ENCODE peak calls at places on chromosomes 16 and 17, in four cellular contexts. One of them, this sample, is unnamed.

GRCh38 chr16:75089486-75090202 is 26.9 kb downstream of the LDHD start:
- DNase-seq in H1: no peak
- DNase-seq in K562: no peak
- DNase-seq in HepG2: no peak
- DNase-seq in this sample: no peak

GRCh38 chr16:22092143-22092933 is at the start of gene VWA3A:
- DNase-seq in H1: no peak
- DNase-seq in K562: no peak
- DNase-seq in HepG2: no peak
- DNase-seq in this sample: no peak

GRCh38 chr17:77846531-77847085 is 111.9 kb upstream of the TNRC6C start:
- DNase-seq in H1: no peak
- DNase-seq in K562: no peak
- DNase-seq in HepG2: no peak
- DNase-seq in this sample: no peak

GRCh38 chr17:82948081-82948511 is 108.3 kb upstream of the ZNF750 start:
- DNase-seq in H1: no peak
- DNase-seq in K562: no peak
- DNase-seq in HepG2: no peak
- DNase-seq in this sample: no peak

GRCh38 chr17:54992797-54993639 is 24.5 kb downstream of the STXBP4 start:
- DNase-seq in H1: no peak
- DNase-seq in K562: peak
- DNase-seq in HepG2: peak
- DNase-seq in this sample: peak

GRCh38 chr17:62819511-62820221 is 11.6 kb upstream of the MARCHF10 start:
- DNase-seq in H1: no peak
- DNase-seq in K562: no peak
- DNase-seq in HepG2: peak
- DNase-seq in this sample: peak

GRCh38 chr17:46770818-46771600 is 47.5 kb downstream of the WNT3 start:
- DNase-seq in H1: no peak
- DNase-seq in K562: peak
- DNase-seq in HepG2: peak
- DNase-seq in this sample: peak

GRCh38 chr16:78596348-78596995 is 497.0 kb downstream of the WWOX start:
- DNase-seq in H1: no peak
- DNase-seq in K562: no peak
- DNase-seq in HepG2: no peak
- DNase-seq in this sample: no peak

GRCh38 chr16:68021490-68021889 is 1.5 kb downstream of the DDX28 start:
- DNase-seq in H1: no peak
- DNase-seq in K562: no peak
- DNase-seq in HepG2: no peak
- DNase-seq in this sample: no peak

GRCh38 chr16:68019167-68019680 is 3.5 kb upstream of the DPEP2NB start:
- DNase-seq in H1: no peak
- DNase-seq in K562: no peak
- DNase-seq in HepG2: no peak
- DNase-seq in this sample: no peak

GRCh38 chr16:68022728-68023537 is at the start of the genes DDX28 and DUS2:
- DNase-seq in H1: peak
- DNase-seq in K562: peak
- DNase-seq in HepG2: peak
- DNase-seq in this sample: peak

DNA sequence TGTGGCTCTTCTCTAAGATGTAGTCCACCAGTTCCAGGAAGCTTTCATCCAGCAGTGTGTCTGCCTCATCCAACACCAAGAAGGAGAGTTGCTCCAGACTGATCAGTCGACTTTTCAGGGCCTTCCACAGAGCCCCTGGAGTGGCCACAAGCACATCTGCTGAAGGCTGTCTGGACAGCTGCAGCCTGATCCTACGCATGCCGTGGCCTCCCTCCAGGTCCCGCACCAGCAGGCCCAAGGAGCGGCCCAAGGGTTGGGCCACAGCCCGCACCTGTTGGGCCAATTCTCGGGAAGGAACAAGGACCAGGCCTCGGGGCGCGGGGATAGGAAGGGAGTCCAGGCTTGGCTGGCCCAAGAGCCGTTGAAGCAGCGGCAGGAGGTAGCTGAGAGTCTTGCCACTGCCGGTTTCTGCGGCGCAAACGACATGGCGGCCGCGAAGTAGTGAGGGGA is 729 bp downstream of the DDX28 start:
- DNase-seq in H1: no peak
- DNase-seq in K562: no peak
- DNase-seq in HepG2: no peak
- DNase-seq in this sample: no peak
- TF ChIP-seq PHF8 in H1: no peak
- TF ChIP-seq PHF8 in K562: no peak
- TF ChIP-seq PHF8 in HepG2: no peak
- TF ChIP-seq PHF8 in this sample: no peak

DNA sequence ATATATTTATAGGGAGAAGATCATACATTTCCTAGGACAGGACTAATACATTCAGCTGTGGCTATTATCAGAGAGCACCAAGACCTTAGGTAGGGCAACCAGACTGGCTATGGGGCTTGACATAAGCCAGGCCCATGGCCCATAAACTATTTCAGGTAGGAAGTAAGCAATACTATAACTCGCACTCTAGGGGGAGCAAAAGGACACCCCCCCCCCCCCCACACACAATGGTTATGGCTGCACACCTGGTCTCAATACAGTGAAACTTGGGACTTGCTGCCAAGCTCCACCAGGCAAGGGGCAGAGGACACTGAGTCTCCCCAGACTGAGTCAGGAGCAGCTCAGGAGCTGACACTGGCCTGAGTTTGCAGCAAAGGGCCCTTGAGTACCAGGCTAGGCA is 348.9 kb upstream of the ASIC2 start:
- DNase-seq in H1: no peak
- DNase-seq in K562: peak
- DNase-seq in HepG2: no peak
- DNase-seq in this sample: no peak
- TF ChIP-seq PHF8 in H1: no peak
- TF ChIP-seq PHF8 in K562: no peak
- TF ChIP-seq PHF8 in HepG2: no peak
- TF ChIP-seq PHF8 in this sample: no peak

DNA sequence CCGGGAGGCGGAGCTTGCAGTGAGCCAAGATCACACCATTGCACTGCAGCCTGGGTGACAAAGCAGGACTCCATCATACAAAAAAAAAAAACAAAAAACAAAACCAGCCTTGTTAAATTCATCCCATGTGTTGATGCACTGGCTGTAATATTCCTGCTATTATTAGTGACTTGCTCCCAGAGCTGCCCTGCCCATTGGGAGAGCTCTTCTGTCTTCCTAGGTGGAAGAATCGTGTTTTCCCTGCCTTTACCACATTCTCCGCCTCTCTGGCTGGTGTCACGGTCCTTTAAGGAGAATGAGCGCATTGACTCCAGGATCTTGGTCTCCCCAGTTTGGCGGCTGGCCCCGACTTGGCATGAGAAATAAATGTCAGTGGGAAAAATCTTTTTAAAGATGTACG is 15.3 kb downstream of the RMI2 start:
- DNase-seq in H1: no peak
- DNase-seq in K562: no peak
- DNase-seq in HepG2: no peak
- DNase-seq in this sample: no peak
- TF ChIP-seq PHF8 in H1: no peak
- TF ChIP-seq PHF8 in K562: no peak
- TF ChIP-seq PHF8 in HepG2: no peak
- TF ChIP-seq PHF8 in this sample: no peak

DNA sequence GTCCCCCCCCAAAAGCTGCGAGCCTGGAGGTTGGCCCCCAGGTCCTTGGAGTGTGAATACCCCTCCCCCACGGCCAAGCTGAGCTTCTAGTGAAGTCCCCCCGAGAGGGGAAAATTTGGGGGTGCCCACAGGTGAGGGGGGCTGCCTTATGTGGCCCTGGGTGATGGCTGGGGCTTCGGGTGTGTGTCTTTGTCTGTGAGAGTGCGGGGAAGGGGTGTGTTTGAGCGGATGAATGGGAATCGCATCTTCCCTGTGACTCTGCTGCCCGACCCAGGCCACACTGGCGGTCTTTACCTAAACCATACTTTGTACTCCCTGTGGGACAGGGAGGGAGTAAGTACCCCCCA is 1.2 kb downstream of the SBK1 start:
- DNase-seq in H1: no peak
- DNase-seq in K562: no peak
- DNase-seq in HepG2: no peak
- DNase-seq in this sample: no peak
- TF ChIP-seq PHF8 in H1: no peak
- TF ChIP-seq PHF8 in K562: no peak
- TF ChIP-seq PHF8 in HepG2: no peak
- TF ChIP-seq PHF8 in this sample: no peak

DNA sequence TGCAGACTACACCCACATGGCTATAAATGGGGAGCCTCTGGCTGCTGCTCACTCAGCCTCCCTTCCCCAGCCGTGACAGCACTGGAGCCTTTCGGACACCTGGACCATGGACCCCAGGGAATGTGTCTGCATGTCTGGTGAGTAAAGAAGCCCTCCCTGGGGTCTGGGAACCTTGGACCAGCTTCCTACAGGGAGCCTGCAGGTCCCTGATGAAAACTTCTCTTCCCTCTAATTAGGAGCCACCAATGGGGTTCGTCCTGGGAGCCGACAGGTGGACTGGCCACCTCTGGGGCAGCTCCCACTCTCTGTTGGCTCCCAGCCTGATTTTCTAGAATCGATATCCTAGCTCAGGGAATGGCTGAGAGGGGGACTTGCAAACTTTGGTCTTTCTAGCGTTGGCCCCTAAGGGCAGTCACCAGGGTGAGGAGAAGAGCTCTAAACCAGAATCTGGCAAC is at the start of gene MT4:
- DNase-seq in H1: no peak
- DNase-seq in K562: no peak
- DNase-seq in HepG2: no peak
- DNase-seq in this sample: no peak
- TF ChIP-seq PHF8 in H1: no peak
- TF ChIP-seq PHF8 in K562: no peak
- TF ChIP-seq PHF8 in HepG2: no peak
- TF ChIP-seq PHF8 in this sample: no peak

DNA sequence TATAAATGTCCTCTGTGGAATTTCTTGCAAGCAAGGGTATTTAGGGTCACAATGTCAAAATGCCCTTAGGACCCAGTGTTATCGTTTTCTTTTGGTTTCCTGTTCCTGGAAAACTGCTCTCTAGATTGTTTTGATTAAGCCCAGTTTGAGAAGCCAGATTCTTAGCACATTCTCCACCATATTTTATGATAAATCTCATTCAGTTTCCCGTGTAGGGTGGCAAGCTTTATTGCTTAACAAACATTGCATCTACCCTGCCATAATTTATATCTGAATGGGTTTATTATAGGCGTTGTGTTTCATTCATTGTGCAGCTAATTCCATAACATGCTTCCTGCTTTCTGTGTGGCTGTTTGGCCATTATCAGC is 389.1 kb upstream of the DYNLRB2 start:
- DNase-seq in H1: no peak
- DNase-seq in K562: no peak
- DNase-seq in HepG2: no peak
- DNase-seq in this sample: no peak
- TF ChIP-seq PHF8 in H1: no peak
- TF ChIP-seq PHF8 in K562: no peak
- TF ChIP-seq PHF8 in HepG2: no peak
- TF ChIP-seq PHF8 in this sample: no peak

DNA sequence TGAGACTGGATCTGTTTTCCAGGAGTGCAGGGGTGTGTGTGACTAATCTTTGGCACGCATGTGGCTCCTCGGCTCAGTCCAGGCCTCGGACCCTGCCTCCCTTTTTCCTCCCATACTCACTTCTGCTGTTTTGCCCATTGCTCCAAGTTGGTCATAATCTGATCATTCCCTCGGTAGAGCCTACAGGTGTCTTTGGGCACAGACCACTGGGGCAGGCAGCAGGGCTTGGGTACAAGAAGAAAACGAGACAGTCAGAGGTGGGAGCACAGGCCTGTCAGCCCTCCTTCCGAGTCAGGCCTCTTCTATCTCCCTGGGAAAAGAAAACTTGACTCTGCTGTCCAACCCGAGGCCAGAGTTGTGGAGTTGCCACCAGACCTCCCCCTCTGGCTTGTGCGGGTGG is 29.8 kb downstream of the DHX38 start:
- DNase-seq in H1: no peak
- DNase-seq in K562: no peak
- DNase-seq in HepG2: no peak
- DNase-seq in this sample: no peak
- TF ChIP-seq PHF8 in H1: no peak
- TF ChIP-seq PHF8 in K562: no peak
- TF ChIP-seq PHF8 in HepG2: no peak
- TF ChIP-seq PHF8 in this sample: no peak